ENCODE peak calls at places on chromosomes 2 and 18, in five cellular contexts. T is ureter; P is stimulated activated naive B cell treated with anti-CD40 and anti-IgM and Interleukin-4, amounts not matched to agents 10 μg/mL and 1 μg/mL and 100 μg/mL, for 72 hours; U is stimulated activated naive CD4-positive, alpha-beta T cell; O is MV-4-11. K is an unnamed sample.

GRCh38 chr2:37713258-37713700 is 41.8 kb upstream of the CDC42EP3 start:
- DNase-seq in T (no peak), P (peak), U (no peak), O (peak), K (no peak)

GRCh38 chr18:48979944-48980890 is 29.5 kb upstream of the SMAD7 start:
- DNase-seq in T (no peak), P (no peak), U (no peak), O (peak), K (no peak)

GRCh38 chr2:1631292-1632005 is 112.9 kb downstream of the PXDN start:
- DNase-seq in T (no peak), P (no peak), U (no peak), O (no peak), K (no peak)

GRCh38 chr2:178767099-178768060 is 39.8 kb downstream of the TTN start:
- DNase-seq in T (no peak), P (no peak), U (no peak), O (no peak), K (no peak)

GRCh38 chr2:136373035-136373434 is 255.1 kb upstream of the CXCR4 start:
- DNase-seq in T (no peak), P (no peak), U (no peak), O (no peak), K (no peak)

GRCh38 chr18:60163622-60164021 is 209.0 kb downstream of the MC4R start:
- DNase-seq in T (no peak), P (no peak), U (no peak), O (no peak), K (no peak)

GRCh38 chr2:68244456-68244855 is 7.9 kb downstream of the PPP3R1 start:
- DNase-seq in T (no peak), P (no peak), U (no peak), O (no peak), K (no peak)

GRCh38 chr18:14746897-14747296 is 1.1 kb upstream of the ANKRD30B start:
- DNase-seq in T (no peak), P (no peak), U (no peak), O (no peak), K (no peak)

GRCh38 chr2:43759195-43759594 is 14.6 kb upstream of the DYNC2LI1 start:
- DNase-seq in T (no peak), P (no peak), U (no peak), O (no peak), K (no peak)

GRCh38 chr18:9683418-9684396 is 24.4 kb upstream of the RAB31 start:
- DNase-seq in T (peak), P (no peak), U (no peak), O (peak), K (peak)

GRCh38 chr18:3596324-3597158 is 146.6 kb downstream of the TGIF1 start:
- DNase-seq in T (no peak), P (no peak), U (no peak), O (no peak), K (no peak)

GRCh38 chr2:158953926-158954763 is 14.3 kb upstream of the TANC1 start:
- DNase-seq in T (peak), P (peak), U (no peak), O (peak), K (peak)